ENCODE peak calls at places on chromosomes 3 and 15, in four cellular contexts. One of them, this sample, is unnamed.

GRCh38 chr3:107024481-107025153 is 352.6 kb upstream of the CCDC54 start:
- DNase-seq in AG04450: no peak
- DNase-seq in dorsolateral prefrontal cortex: peak; percentile 36
- DNase-seq in kidney: no peak
- DNase-seq in this sample: no peak

GRCh38 chr15:44435893-44436667 is 8.7 kb downstream of the CTDSPL2 start:
- DNase-seq in AG04450: no peak
- DNase-seq in dorsolateral prefrontal cortex: no peak
- DNase-seq in kidney: no peak
- DNase-seq in this sample: no peak

GRCh38 chr3:32872487-32873382 is 54.9 kb downstream of the TRIM71 start:
- DNase-seq in AG04450: no peak
- DNase-seq in dorsolateral prefrontal cortex: no peak
- DNase-seq in kidney: no peak
- DNase-seq in this sample: no peak

GRCh38 chr3:46472736-46473135 is 8.0 kb upstream of the LTF start:
- DNase-seq in AG04450: no peak
- DNase-seq in dorsolateral prefrontal cortex: no peak
- DNase-seq in kidney: no peak
- DNase-seq in this sample: no peak

GRCh38 chr3:126102530-126102951 is 18.6 kb upstream of the SLC41A3 start:
- DNase-seq in AG04450: no peak
- DNase-seq in dorsolateral prefrontal cortex: no peak
- DNase-seq in kidney: no peak
- DNase-seq in this sample: no peak

GRCh38 chr3:79543618-79544017 is 224.2 kb downstream of the ROBO1 start:
- DNase-seq in AG04450: no peak
- DNase-seq in dorsolateral prefrontal cortex: no peak
- DNase-seq in kidney: no peak
- DNase-seq in this sample: no peak

GRCh38 chr3:60992395-60992794 is 258.9 kb downstream of the FHIT start:
- DNase-seq in AG04450: no peak
- DNase-seq in dorsolateral prefrontal cortex: no peak
- DNase-seq in kidney: no peak
- DNase-seq in this sample: no peak

GRCh38 chr3:52441122-52441771 is 3.7 kb downstream of the SEMA3G start:
- DNase-seq in AG04450: no peak
- DNase-seq in dorsolateral prefrontal cortex: no peak
- DNase-seq in kidney: no peak
- DNase-seq in this sample: no peak

GRCh38 chr3:58047806-58048205 is 39.6 kb downstream of the FLNB start:
- DNase-seq in AG04450: no peak
- DNase-seq in dorsolateral prefrontal cortex: no peak
- DNase-seq in kidney: no peak
- DNase-seq in this sample: no peak

GRCh38 chr3:139101396-139101795 is 56.7 kb upstream of the PRR23C start:
- DNase-seq in AG04450: no peak
- DNase-seq in dorsolateral prefrontal cortex: no peak
- DNase-seq in kidney: no peak
- DNase-seq in this sample: no peak

GRCh38 chr3:153221748-153222162 is 59.7 kb downstream of the RAP2B start:
- DNase-seq in AG04450: peak; percentile 88
- DNase-seq in dorsolateral prefrontal cortex: peak; percentile 34
- DNase-seq in kidney: no peak
- DNase-seq in this sample: no peak

GRCh38 chr3:159830523-159831151 is 158.0 kb upstream of the IL12A start:
- DNase-seq in AG04450: no peak
- DNase-seq in dorsolateral prefrontal cortex: no peak
- DNase-seq in kidney: no peak
- DNase-seq in this sample: no peak

GRCh38 chr15:23759964-23760363 is 72.9 kb upstream of the NDN start:
- DNase-seq in AG04450: no peak
- DNase-seq in dorsolateral prefrontal cortex: no peak
- DNase-seq in kidney: no peak
- DNase-seq in this sample: no peak
- TF ChIP-seq CTCF in AG04450: no peak
- TF ChIP-seq CTCF in dorsolateral prefrontal cortex: no peak
- TF ChIP-seq CTCF in kidney: no peak
- TF ChIP-seq CTCF in this sample: no peak

GRCh38 chr3:141969711-141970110 is 93.3 kb downstream of the ATP1B3 start:
- DNase-seq in AG04450: no peak
- DNase-seq in dorsolateral prefrontal cortex: no peak
- DNase-seq in kidney: no peak
- DNase-seq in this sample: no peak

DNA sequence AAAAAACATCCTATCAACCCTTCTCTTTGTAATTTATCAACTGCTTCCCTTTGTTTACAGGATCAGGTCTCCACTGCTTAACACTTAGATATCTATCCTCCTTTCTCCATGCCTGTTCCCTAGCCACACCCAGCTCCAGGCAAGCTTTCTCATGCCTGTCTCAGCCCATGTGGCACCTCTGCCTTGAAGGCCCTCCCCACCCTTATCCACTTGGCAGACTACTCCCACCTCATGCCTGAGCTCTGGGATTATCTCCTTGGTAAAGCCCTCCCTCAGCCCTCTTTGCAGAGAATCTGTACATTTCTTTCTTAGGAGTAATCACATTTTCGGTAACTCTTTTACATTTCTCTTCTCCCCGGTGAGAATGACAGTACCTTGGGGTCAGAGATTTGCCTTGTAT is 96.0 kb downstream of the ATP1B3 start:
- DNase-seq in AG04450: no peak
- DNase-seq in dorsolateral prefrontal cortex: no peak
- DNase-seq in kidney: no peak
- DNase-seq in this sample: no peak
- TF ChIP-seq CTCF in AG04450: no peak
- TF ChIP-seq CTCF in dorsolateral prefrontal cortex: no peak
- TF ChIP-seq CTCF in kidney: no peak
- TF ChIP-seq CTCF in this sample: no peak

GRCh38 chr3:108182339-108182738 is 39.9 kb downstream of the IFT57 start:
- DNase-seq in AG04450: no peak
- DNase-seq in dorsolateral prefrontal cortex: no peak
- DNase-seq in kidney: no peak
- DNase-seq in this sample: no peak

GRCh38 chr3:108178676-108179075 is 43.5 kb downstream of the IFT57 start:
- DNase-seq in AG04450: no peak
- DNase-seq in dorsolateral prefrontal cortex: no peak
- DNase-seq in kidney: no peak
- DNase-seq in this sample: no peak

GRCh38 chr3:108183178-108183577 is 39.0 kb downstream of the IFT57 start:
- DNase-seq in AG04450: no peak
- DNase-seq in dorsolateral prefrontal cortex: no peak
- DNase-seq in kidney: no peak
- DNase-seq in this sample: no peak

GRCh38 chr3:108181172-108181571 is 41.1 kb downstream of the IFT57 start:
- DNase-seq in AG04450: no peak
- DNase-seq in dorsolateral prefrontal cortex: no peak
- DNase-seq in kidney: no peak
- DNase-seq in this sample: no peak

DNA sequence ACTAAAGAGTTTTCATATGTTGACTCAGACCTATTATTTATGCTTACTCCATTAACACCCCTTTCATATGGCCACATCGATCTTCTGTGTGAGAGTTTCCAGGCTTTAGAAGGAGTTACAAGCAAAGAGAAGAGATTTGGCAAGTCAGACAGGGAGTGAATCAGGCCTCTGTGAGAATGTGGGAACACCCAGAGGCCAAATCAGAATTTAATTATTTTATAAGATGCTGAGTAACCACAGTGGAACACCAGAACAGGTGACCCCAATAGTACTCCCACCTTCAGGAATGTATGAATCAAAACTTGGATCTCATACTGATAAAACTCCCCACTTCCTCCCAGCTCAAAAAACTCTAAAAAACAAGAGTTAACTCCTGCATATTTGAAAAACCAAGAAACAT is 42.0 kb downstream of the IFT57 start:
- DNase-seq in AG04450: no peak
- DNase-seq in dorsolateral prefrontal cortex: no peak
- DNase-seq in kidney: no peak
- DNase-seq in this sample: no peak
- TF ChIP-seq CTCF in AG04450: no peak
- TF ChIP-seq CTCF in dorsolateral prefrontal cortex: no peak
- TF ChIP-seq CTCF in kidney: no peak
- TF ChIP-seq CTCF in this sample: no peak

GRCh38 chr3:34276342-34276741 is 477.9 kb downstream of the PDCD6IP start:
- DNase-seq in AG04450: no peak
- DNase-seq in dorsolateral prefrontal cortex: no peak
- DNase-seq in kidney: no peak
- DNase-seq in this sample: no peak

GRCh38 chr3:34275811-34276210 is 477.4 kb downstream of the PDCD6IP start:
- DNase-seq in AG04450: no peak
- DNase-seq in dorsolateral prefrontal cortex: no peak
- DNase-seq in kidney: no peak
- DNase-seq in this sample: no peak

DNA sequence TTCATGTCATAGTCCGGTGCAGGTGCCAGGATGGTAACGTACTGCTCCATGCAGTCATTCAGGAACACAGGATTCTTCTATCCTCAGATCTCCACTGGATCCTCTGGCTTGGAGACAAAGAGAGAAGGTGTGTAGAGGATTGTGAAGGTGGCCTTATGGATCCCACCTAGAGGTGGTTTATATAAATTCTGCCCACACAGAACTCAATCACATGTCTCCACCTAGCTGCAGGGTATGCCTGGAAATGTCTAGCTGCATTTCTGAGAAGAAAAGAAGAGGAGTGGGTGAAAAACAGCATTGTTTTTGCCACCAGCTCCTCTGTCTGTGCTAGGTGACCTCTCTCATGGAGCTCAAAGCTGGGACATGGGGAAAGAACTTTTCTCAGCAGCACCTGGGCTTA is 478.7 kb downstream of the PDCD6IP start:
- DNase-seq in AG04450: no peak
- DNase-seq in dorsolateral prefrontal cortex: no peak
- DNase-seq in kidney: no peak
- DNase-seq in this sample: no peak
- TF ChIP-seq CTCF in AG04450: no peak
- TF ChIP-seq CTCF in dorsolateral prefrontal cortex: no peak
- TF ChIP-seq CTCF in kidney: no peak
- TF ChIP-seq CTCF in this sample: no peak

GRCh38 chr15:91051248-91051647 is 28.9 kb upstream of the VPS33B start:
- DNase-seq in AG04450: no peak
- DNase-seq in dorsolateral prefrontal cortex: no peak
- DNase-seq in kidney: no peak
- DNase-seq in this sample: no peak

GRCh38 chr15:91047545-91048199 is 25.3 kb upstream of the VPS33B start:
- DNase-seq in AG04450: no peak
- DNase-seq in dorsolateral prefrontal cortex: no peak
- DNase-seq in kidney: no peak
- DNase-seq in this sample: no peak

GRCh38 chr15:91045065-91045464 is 22.7 kb upstream of the VPS33B start:
- DNase-seq in AG04450: no peak
- DNase-seq in dorsolateral prefrontal cortex: no peak
- DNase-seq in kidney: no peak
- DNase-seq in this sample: no peak

GRCh38 chr15:91050128-91050455 is 27.7 kb upstream of the VPS33B start:
- DNase-seq in AG04450: no peak
- DNase-seq in dorsolateral prefrontal cortex: no peak
- DNase-seq in kidney: no peak
- DNase-seq in this sample: no peak

DNA sequence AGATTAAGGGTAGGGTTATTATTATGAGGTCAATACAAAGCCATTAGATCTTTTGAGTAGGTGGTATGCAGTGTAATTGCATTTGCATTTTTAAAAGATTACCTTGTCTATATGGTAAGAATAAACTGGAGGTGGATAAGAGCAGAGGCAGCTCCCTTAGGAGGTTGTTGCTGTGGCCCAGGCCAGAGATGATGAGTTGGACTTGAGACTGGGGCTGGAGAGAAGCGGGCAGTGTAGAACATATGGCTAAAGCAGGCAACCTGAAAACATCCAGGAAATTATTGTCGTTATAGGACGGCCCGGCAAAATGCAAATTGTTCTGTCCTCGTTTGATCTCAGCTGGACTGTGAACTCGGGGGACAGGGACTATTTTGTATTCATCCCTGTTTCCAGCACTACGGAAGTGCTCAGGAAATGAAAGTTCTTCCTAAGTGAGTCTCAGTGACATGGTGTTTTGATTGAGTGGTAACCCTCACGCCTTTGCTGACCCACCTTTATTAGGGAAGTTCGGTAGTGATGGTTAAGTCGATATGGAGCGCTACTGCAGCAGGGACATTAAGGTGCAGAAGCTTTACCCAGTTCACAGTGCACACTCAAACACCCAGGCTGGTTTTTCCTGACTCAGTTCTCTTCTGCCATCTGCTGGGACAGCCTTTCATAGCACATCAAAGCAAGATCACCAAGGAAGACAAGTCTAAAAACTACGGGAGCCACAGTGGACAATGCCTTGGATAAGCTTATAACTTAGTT is 27.2 kb upstream of the VPS33B start:
- DNase-seq in AG04450: peak; percentile 38
- DNase-seq in dorsolateral prefrontal cortex: peak; percentile 72
- DNase-seq in kidney: no peak
- DNase-seq in this sample: peak; percentile 58
- TF ChIP-seq CTCF in AG04450: peak; percentile 84
- TF ChIP-seq CTCF in dorsolateral prefrontal cortex: peak; percentile 42
- TF ChIP-seq CTCF in kidney: peak; percentile 59
- TF ChIP-seq CTCF in this sample: peak; percentile 73

GRCh38 chr3:41115069-41115468 is 84.2 kb upstream of the CTNNB1 start:
- DNase-seq in AG04450: no peak
- DNase-seq in dorsolateral prefrontal cortex: no peak
- DNase-seq in kidney: no peak
- DNase-seq in this sample: no peak
- TF ChIP-seq CTCF in AG04450: no peak
- TF ChIP-seq CTCF in dorsolateral prefrontal cortex: no peak
- TF ChIP-seq CTCF in kidney: no peak
- TF ChIP-seq CTCF in this sample: no peak

DNA sequence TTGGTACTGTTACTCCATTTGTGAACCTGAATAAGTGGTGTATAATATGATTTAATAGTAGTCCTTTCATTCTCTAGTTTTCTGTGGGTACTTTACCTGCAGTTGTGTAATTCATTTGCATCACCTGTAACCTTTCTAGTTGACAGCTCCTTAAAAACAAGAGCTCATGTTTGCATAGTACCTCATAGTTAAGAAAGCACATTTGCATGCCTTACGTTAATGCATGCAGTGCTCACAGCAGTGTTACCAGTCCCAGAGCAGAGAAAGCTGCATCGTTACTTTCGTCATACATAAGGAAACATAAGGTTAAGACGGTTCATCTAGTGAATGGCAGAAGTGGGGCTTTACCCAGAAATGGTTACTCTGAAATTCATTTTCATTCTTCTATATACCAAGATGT is 111.3 kb downstream of the AKAP13 start:
- DNase-seq in AG04450: no peak
- DNase-seq in dorsolateral prefrontal cortex: no peak
- DNase-seq in kidney: no peak
- DNase-seq in this sample: no peak
- TF ChIP-seq CTCF in AG04450: no peak
- TF ChIP-seq CTCF in dorsolateral prefrontal cortex: no peak
- TF ChIP-seq CTCF in kidney: no peak
- TF ChIP-seq CTCF in this sample: no peak

DNA sequence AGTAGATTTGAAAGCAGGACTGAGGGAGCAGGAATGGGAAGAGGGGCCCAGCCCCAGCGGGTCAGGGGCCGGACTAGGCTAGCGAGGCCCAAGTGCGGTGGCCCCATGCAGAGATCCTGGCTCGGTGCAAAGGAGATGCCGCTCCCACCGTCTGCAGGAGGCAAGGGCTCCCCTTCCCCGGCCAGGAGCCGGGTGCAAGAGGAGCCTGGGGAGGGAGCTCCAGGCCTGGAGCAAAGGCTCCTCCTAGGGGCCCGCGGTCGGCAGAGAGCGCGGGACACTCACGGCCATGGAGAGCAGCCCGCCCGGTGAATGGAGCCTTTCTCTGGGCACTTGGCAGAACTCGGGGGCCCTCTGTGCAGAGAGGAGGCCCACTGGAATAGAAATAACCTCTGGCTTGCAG is 43.2 kb upstream of the USP3 start:
- DNase-seq in AG04450: no peak
- DNase-seq in dorsolateral prefrontal cortex: no peak
- DNase-seq in kidney: no peak
- DNase-seq in this sample: peak; percentile 36
- TF ChIP-seq CTCF in AG04450: no peak
- TF ChIP-seq CTCF in dorsolateral prefrontal cortex: no peak
- TF ChIP-seq CTCF in kidney: no peak
- TF ChIP-seq CTCF in this sample: peak; percentile 17

This sample was measured in neural crest cell.